ENCODE peak calls at places on chromosome 2, in ten cellular contexts. H is activated CD4-positive, alpha-beta T cell treated with anti-CD3 and anti-CD28 coated beads for 1 hour; R is stimulated activated CD4-positive, alpha-beta T cell treated with anti-CD3 and anti-CD28 coated beads, Interleukin-15, amount 100 ng/mL, for 1 hour; O is AG08395; M is posterior cingulate gyrus; G is H54; Z is CD4-positive, alpha-beta T cell; I is fibroblast of lung; E is GM13976; K is glutamatergic neuron. X is an unnamed sample.

GRCh38 chr2:55992465-55992864 is 68.9 kb upstream of the EFEMP1 start:
- DNase-seq in H (no peak), R (no peak), O (peak; percentile 88), M (no peak), G (peak; percentile 27), Z (no peak), I (peak; percentile 91), E (no peak), K (no peak), X (peak; percentile 100)

GRCh38 chr2:8424997-8425900 is 256.6 kb upstream of the ID2 start:
- DNase-seq in H (no peak), R (peak; percentile 10), O (no peak), M (no peak), G (no peak), Z (no peak), I (no peak), E (peak; percentile 46), K (no peak), X (no peak)

GRCh38 chr2:62569907-62570793 is 64.2 kb upstream of the TMEM17 start:
- DNase-seq in H (no peak), R (no peak), O (no peak), M (no peak), G (no peak), Z (no peak), I (no peak), E (no peak), K (no peak), X (no peak)

GRCh38 chr2:191917967-191918651 is 71.2 kb upstream of the CAVIN2 start:
- DNase-seq in H (no peak), R (no peak), O (no peak), M (no peak), G (no peak), Z (no peak), I (no peak), E (no peak), K (peak; percentile 44), X (no peak)

GRCh38 chr2:98727369-98727749 is 3.6 kb downstream of the MGAT4A start:
- DNase-seq in H (no peak), R (no peak), O (no peak), M (peak; percentile 25), G (no peak), Z (no peak), I (no peak), E (no peak), K (no peak), X (no peak)

GRCh38 chr2:127185720-127186119 is 34.4 kb downstream of the CYP27C1 start:
- DNase-seq in H (no peak), R (no peak), O (no peak), M (no peak), G (no peak), Z (no peak), I (no peak), E (no peak), K (no peak), X (no peak)

GRCh38 chr2:221529943-221530652 is 42.0 kb downstream of the EPHA4 start:
- DNase-seq in H (no peak), R (no peak), O (peak; percentile 55), M (no peak), G (peak; percentile 18), Z (no peak), I (peak; percentile 92), E (no peak), K (no peak), X (peak; percentile 58)

GRCh38 chr2:140154711-140155110 is 1374.5 kb upstream of the NXPH2 start:
- DNase-seq in H (no peak), R (no peak), O (no peak), M (no peak), G (no peak), Z (no peak), I (peak; percentile 20), E (no peak), K (no peak), X (peak; percentile 15)

GRCh38 chr2:237801466-237801865 is 2.9 kb downstream of the RBM44 start:
- DNase-seq in H (no peak), R (no peak), O (no peak), M (no peak), G (no peak), Z (no peak), I (no peak), E (no peak), K (no peak), X (no peak)

GRCh38 chr2:158034198-158034831 is 67.4 kb upstream of the UPP2 start:
- DNase-seq in H (no peak), R (no peak), O (peak; percentile 72), M (no peak), G (peak; percentile 30), Z (no peak), I (peak; percentile 70), E (peak; percentile 26), K (peak; percentile 19), X (peak; percentile 78)

GRCh38 chr2:144670080-144670479 is 150.2 kb upstream of the ZEB2 start:
- DNase-seq in H (no peak), R (no peak), O (no peak), M (no peak), G (no peak), Z (no peak), I (no peak), E (no peak), K (peak; percentile 23), X (no peak)

GRCh38 chr2:73009177-73009839 is 62.2 kb downstream of the SFXN5 start:
- DNase-seq in H (no peak), R (no peak), O (no peak), M (no peak), G (no peak), Z (no peak), I (no peak), E (no peak), K (no peak), X (no peak)

GRCh38 chr2:30234180-30234971 is 3.0 kb downstream of the LBH start:
- DNase-seq in H (no peak), R (no peak), O (peak; percentile 69), M (no peak), G (peak; percentile 64), Z (peak; percentile 46), I (peak; percentile 76), E (no peak), K (no peak), X (peak; percentile 89)

GRCh38 chr2:23791030-23791429 is 135.9 kb downstream of the ATAD2B start:
- DNase-seq in H (no peak), R (no peak), O (peak; percentile 11), M (no peak), G (no peak), Z (no peak), I (peak; percentile 96), E (no peak), K (no peak), X (peak; percentile 42)

GRCh38 chr2:19685713-19686112 is 216.1 kb downstream of the TTC32 start:
- DNase-seq in H (no peak), R (no peak), O (peak; percentile 24), M (no peak), G (no peak), Z (no peak), I (no peak), E (no peak), K (no peak), X (no peak)

GRCh38 chr2:109148347-109148746 is 19.3 kb downstream of the SH3RF3 start:
- DNase-seq in H (no peak), R (no peak), O (peak; percentile 66), M (no peak), G (no peak), Z (no peak), I (no peak), E (no peak), K (no peak), X (no peak)

GRCh38 chr2:159613515-159614336 is 2.6 kb downstream of the BAZ2B start:
- DNase-seq in H (no peak), R (no peak), O (no peak), M (no peak), G (no peak), Z (no peak), I (peak; percentile 65), E (no peak), K (no peak), X (peak; percentile 40)

GRCh38 chr2:207073791-207074678 is 91.7 kb downstream of the KLF7 start:
- DNase-seq in H (no peak), R (peak; percentile 9), O (peak; percentile 16), M (peak; percentile 42), G (no peak), Z (peak; percentile 2), I (peak; percentile 26), E (peak; percentile 35), K (no peak), X (no peak)

GRCh38 chr2:183867206-183867605 is 731.1 kb upstream of the ZNF804A start:
- DNase-seq in H (no peak), R (no peak), O (no peak), M (no peak), G (no peak), Z (no peak), I (no peak), E (no peak), K (no peak), X (no peak)

GRCh38 chr2:39379643-39380524 is 57.2 kb downstream of the MAP4K3 start:
- DNase-seq in H (no peak), R (no peak), O (peak; percentile 50), M (no peak), G (no peak), Z (no peak), I (peak; percentile 81), E (peak; percentile 49), K (no peak), X (peak; percentile 63)

GRCh38 chr2:42232024-42232423 is 62.9 kb downstream of the EML4 start:
- DNase-seq in H (no peak), R (no peak), O (no peak), M (no peak), G (no peak), Z (no peak), I (no peak), E (no peak), K (no peak), X (no peak)

GRCh38 chr2:14634885-14635871 is 2.7 kb downstream of the LRATD1 start:
- DNase-seq in H (no peak), R (no peak), O (peak; percentile 74), M (peak; percentile 70), G (no peak), Z (no peak), I (peak; percentile 72), E (peak; percentile 35), K (peak; percentile 75), X (no peak)

GRCh38 chr2:149399934-149400615 is 69.7 kb downstream of the LYPD6 start:
- DNase-seq in H (no peak), R (no peak), O (no peak), M (no peak), G (no peak), Z (no peak), I (peak; percentile 11), E (no peak), K (peak; percentile 23), X (no peak)

GRCh38 chr2:100106460-100106859 is 35.9 kb downstream of the AFF3 start:
- DNase-seq in H (no peak), R (no peak), O (no peak), M (no peak), G (no peak), Z (no peak), I (peak; percentile 29), E (no peak), K (peak; percentile 18), X (no peak)

GRCh38 chr2:17877811-17878221 is 651 bp upstream of the KCNS3 start:
- DNase-seq in H (no peak), R (no peak), O (peak; percentile 27), M (no peak), G (no peak), Z (no peak), I (no peak), E (peak; percentile 44), K (peak; percentile 25), X (no peak)

GRCh38 chr2:152399003-152399402 is 64.0 kb downstream of the FMNL2 start:
- DNase-seq in H (no peak), R (no peak), O (no peak), M (no peak), G (no peak), Z (no peak), I (no peak), E (no peak), K (no peak), X (no peak)

GRCh38 chr2:86675611-86676015 is 44.5 kb upstream of the RMND5A start:
- DNase-seq in H (no peak), R (no peak), O (no peak), M (no peak), G (no peak), Z (no peak), I (no peak), E (no peak), K (no peak), X (no peak)

GRCh38 chr2:174614261-174614660 is 16.7 kb upstream of the WIPF1 start:
- DNase-seq in H (no peak), R (no peak), O (peak; percentile 78), M (no peak), G (no peak), Z (no peak), I (peak; percentile 43), E (no peak), K (no peak), X (peak; percentile 76)